ENCODE peak calls at places on chromosomes 7 and 10, in six cellular contexts. One of them, this sample, is unnamed.

GRCh38 chr7:76364198-76364584 is 5.4 kb upstream of the YWHAG start:
- DNase-seq in HFF-Myc: no peak
- DNase-seq in AG10803: peak
- DNase-seq in psoas muscle: no peak
- DNase-seq in stomach: no peak
- DNase-seq in DND-41: peak
- DNase-seq in this sample: peak

GRCh38 chr10:124611738-124612137 is 132.4 kb downstream of the FAM53B start:
- DNase-seq in AG10803: no peak
- DNase-seq in DND-41: peak
- DNase-seq in HFF-Myc: no peak
- DNase-seq in psoas muscle: no peak
- DNase-seq in stomach: peak
- DNase-seq in this sample: no peak

GRCh38 chr10:9848981-9849380 is 1168.7 kb upstream of the CELF2 start:
- DNase-seq in HFF-Myc: no peak
- DNase-seq in AG10803: peak
- DNase-seq in stomach: no peak
- DNase-seq in DND-41: no peak
- DNase-seq in psoas muscle: no peak
- DNase-seq in this sample: no peak

GRCh38 chr7:4267326-4268039 is 414.6 kb upstream of the FOXK1 start:
- DNase-seq in AG10803: no peak
- DNase-seq in stomach: no peak
- DNase-seq in DND-41: no peak
- DNase-seq in HFF-Myc: no peak
- DNase-seq in psoas muscle: no peak
- DNase-seq in this sample: no peak

GRCh38 chr7:158649279-158649678 is 55.3 kb downstream of the NCAPG2 start:
- DNase-seq in stomach: no peak
- DNase-seq in DND-41: no peak
- DNase-seq in AG10803: peak
- DNase-seq in psoas muscle: no peak
- DNase-seq in HFF-Myc: peak
- DNase-seq in this sample: peak

GRCh38 chr10:847868-848267 is 83.6 kb downstream of the LARP4B start:
- DNase-seq in stomach: no peak
- DNase-seq in AG10803: no peak
- DNase-seq in DND-41: no peak
- DNase-seq in HFF-Myc: no peak
- DNase-seq in psoas muscle: no peak
- DNase-seq in this sample: no peak

GRCh38 chr10:124612611-124613498 is 131.3 kb downstream of the FAM53B start:
- DNase-seq in DND-41: peak
- DNase-seq in stomach: no peak
- DNase-seq in psoas muscle: peak
- DNase-seq in AG10803: no peak
- DNase-seq in HFF-Myc: no peak
- DNase-seq in this sample: peak

GRCh38 chr10:131946321-131946751 is 35.4 kb downstream of the BNIP3 start:
- DNase-seq in HFF-Myc: peak
- DNase-seq in stomach: no peak
- DNase-seq in AG10803: peak
- DNase-seq in psoas muscle: no peak
- DNase-seq in DND-41: no peak
- DNase-seq in this sample: peak

GRCh38 chr10:125911990-125912389 is 15.6 kb downstream of the FANK1 start:
- DNase-seq in DND-41: no peak
- DNase-seq in AG10803: no peak
- DNase-seq in HFF-Myc: no peak
- DNase-seq in psoas muscle: no peak
- DNase-seq in stomach: peak
- DNase-seq in this sample: no peak

GRCh38 chr7:140316165-140316661 is 82.1 kb downstream of the SLC37A3 start:
- DNase-seq in HFF-Myc: peak
- DNase-seq in psoas muscle: peak
- DNase-seq in AG10803: peak
- DNase-seq in DND-41: peak
- DNase-seq in stomach: peak
- DNase-seq in this sample: peak

GRCh38 chr10:69674786-69675185 is 44.7 kb downstream of the FAM241B start:
- DNase-seq in psoas muscle: peak
- DNase-seq in DND-41: no peak
- DNase-seq in stomach: no peak
- DNase-seq in HFF-Myc: no peak
- DNase-seq in AG10803: no peak
- DNase-seq in this sample: no peak

GRCh38 chr10:102758226-102758932 is 14.6 kb downstream of the WBP1L start:
- DNase-seq in HFF-Myc: no peak
- DNase-seq in DND-41: no peak
- DNase-seq in psoas muscle: no peak
- DNase-seq in stomach: no peak
- DNase-seq in AG10803: no peak
- DNase-seq in this sample: no peak

GRCh38 chr7:1494447-1494846 is 9.7 kb downstream of the INTS1 start:
- DNase-seq in HFF-Myc: no peak
- DNase-seq in psoas muscle: no peak
- DNase-seq in stomach: no peak
- DNase-seq in DND-41: no peak
- DNase-seq in AG10803: no peak
- DNase-seq in this sample: no peak

GRCh38 chr10:87654212-87654611 is 5.5 kb upstream of the PAPSS2 start:
- DNase-seq in HFF-Myc: no peak
- DNase-seq in stomach: peak
- DNase-seq in AG10803: no peak
- DNase-seq in psoas muscle: no peak
- DNase-seq in DND-41: no peak
- DNase-seq in this sample: no peak

GRCh38 chr10:44186150-44186549 is 198.7 kb downstream of the CXCL12 start:
- DNase-seq in stomach: no peak
- DNase-seq in HFF-Myc: no peak
- DNase-seq in AG10803: peak
- DNase-seq in psoas muscle: no peak
- DNase-seq in DND-41: no peak
- DNase-seq in this sample: peak

GRCh38 chr10:10462116-10462515 is 555.6 kb upstream of the CELF2 start:
- DNase-seq in AG10803: no peak
- DNase-seq in DND-41: no peak
- DNase-seq in stomach: no peak
- DNase-seq in HFF-Myc: no peak
- DNase-seq in psoas muscle: no peak
- DNase-seq in this sample: no peak

GRCh38 chr7:15860264-15860949 is 173.9 kb upstream of the MEOX2 start:
- DNase-seq in DND-41: no peak
- DNase-seq in stomach: no peak
- DNase-seq in AG10803: no peak
- DNase-seq in HFF-Myc: no peak
- DNase-seq in psoas muscle: no peak
- DNase-seq in this sample: no peak

GRCh38 chr7:143974457-143974856 is 19.8 kb downstream of the OR2F1 start:
- DNase-seq in AG10803: peak
- DNase-seq in HFF-Myc: no peak
- DNase-seq in DND-41: no peak
- DNase-seq in stomach: no peak
- DNase-seq in psoas muscle: no peak
- DNase-seq in this sample: peak

GRCh38 chr10:117920956-117921355 is 125.8 kb downstream of the RAB11FIP2 start:
- DNase-seq in AG10803: no peak
- DNase-seq in DND-41: no peak
- DNase-seq in HFF-Myc: no peak
- DNase-seq in psoas muscle: no peak
- DNase-seq in stomach: no peak
- DNase-seq in this sample: no peak

GRCh38 chr7:151520419-151521229 is 929 bp upstream of the RHEB start:
- DNase-seq in stomach: peak
- DNase-seq in psoas muscle: peak
- DNase-seq in HFF-Myc: no peak
- DNase-seq in DND-41: peak
- DNase-seq in AG10803: peak
- DNase-seq in this sample: no peak

GRCh38 chr10:127884501-127884900 is 8.2 kb downstream of the CLRN3 start:
- DNase-seq in AG10803: no peak
- DNase-seq in psoas muscle: no peak
- DNase-seq in DND-41: no peak
- DNase-seq in stomach: no peak
- DNase-seq in HFF-Myc: no peak
- DNase-seq in this sample: no peak

GRCh38 chr7:78333530-78333929 is 535.0 kb downstream of the PHTF2 start:
- DNase-seq in HFF-Myc: no peak
- DNase-seq in AG10803: no peak
- DNase-seq in stomach: no peak
- DNase-seq in DND-41: no peak
- DNase-seq in psoas muscle: no peak
- DNase-seq in this sample: no peak

GRCh38 chr10:118853916-118854315 is 99.1 kb upstream of the CACUL1 start:
- DNase-seq in HFF-Myc: no peak
- DNase-seq in stomach: no peak
- DNase-seq in AG10803: no peak
- DNase-seq in psoas muscle: no peak
- DNase-seq in DND-41: no peak
- DNase-seq in this sample: no peak

GRCh38 chr7:78279457-78279856 is 480.9 kb downstream of the PHTF2 start:
- DNase-seq in stomach: no peak
- DNase-seq in DND-41: no peak
- DNase-seq in HFF-Myc: no peak
- DNase-seq in AG10803: no peak
- DNase-seq in psoas muscle: no peak
- DNase-seq in this sample: no peak

GRCh38 chr7:103613655-103614642 is 167.9 kb upstream of the SLC26A5 start:
- DNase-seq in HFF-Myc: no peak
- DNase-seq in stomach: no peak
- DNase-seq in psoas muscle: no peak
- DNase-seq in AG10803: peak
- DNase-seq in DND-41: no peak
- DNase-seq in this sample: peak

GRCh38 chr10:58477902-58478301 is 34.8 kb upstream of the BICC1 start:
- DNase-seq in stomach: no peak
- DNase-seq in DND-41: no peak
- DNase-seq in HFF-Myc: no peak
- DNase-seq in AG10803: peak
- DNase-seq in psoas muscle: no peak
- DNase-seq in this sample: no peak

GRCh38 chr10:17026686-17027485 is 102.7 kb downstream of the CUBN start:
- DNase-seq in stomach: no peak
- DNase-seq in psoas muscle: no peak
- DNase-seq in DND-41: no peak
- DNase-seq in HFF-Myc: no peak
- DNase-seq in AG10803: peak
- DNase-seq in this sample: no peak

DNA sequence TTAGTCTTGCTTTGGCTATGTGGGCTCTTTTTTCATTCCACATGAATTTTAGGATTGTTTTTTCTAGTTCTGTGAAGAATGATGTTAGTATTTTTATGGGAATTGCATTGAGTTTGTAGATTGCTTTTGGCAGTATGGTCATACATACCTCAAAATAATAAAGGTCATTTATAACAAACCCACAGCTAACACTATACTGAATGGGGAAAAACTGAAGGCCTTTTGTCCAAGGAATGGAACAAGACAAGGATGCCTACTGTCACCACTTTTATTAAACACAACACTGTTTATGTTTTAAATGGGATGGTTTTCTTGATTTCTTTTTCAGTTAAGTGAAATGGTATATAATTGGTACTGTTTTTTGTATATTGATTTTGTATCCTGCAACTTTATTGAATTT is 84.3 kb downstream of the CCDC7 start:
- DNase-seq in HFF-Myc: no peak
- DNase-seq in AG10803: no peak
- DNase-seq in psoas muscle: no peak
- DNase-seq in stomach: no peak
- DNase-seq in DND-41: no peak
- DNase-seq in this sample: no peak
- H3K4me3 ChIP-seq in HFF-Myc: no peak
- H3K4me3 ChIP-seq in AG10803: no peak
- H3K4me3 ChIP-seq in psoas muscle: no peak
- H3K4me3 ChIP-seq in stomach: no peak
- H3K4me3 ChIP-seq in DND-41: no peak
- H3K4me3 ChIP-seq in this sample: no peak

GRCh38 chr7:48250441-48250951 is 79.2 kb downstream of the ABCA13 start:
- DNase-seq in DND-41: no peak
- DNase-seq in psoas muscle: no peak
- DNase-seq in HFF-Myc: no peak
- DNase-seq in AG10803: peak
- DNase-seq in stomach: no peak
- DNase-seq in this sample: peak

GRCh38 chr7:48251766-48252165 is 80.5 kb downstream of the ABCA13 start:
- DNase-seq in stomach: no peak
- DNase-seq in HFF-Myc: no peak
- DNase-seq in psoas muscle: no peak
- DNase-seq in AG10803: no peak
- DNase-seq in DND-41: no peak
- DNase-seq in this sample: no peak

GRCh38 chr7:48249162-48249561 is 77.9 kb downstream of the ABCA13 start:
- DNase-seq in DND-41: no peak
- DNase-seq in psoas muscle: no peak
- DNase-seq in AG10803: no peak
- DNase-seq in HFF-Myc: no peak
- DNase-seq in stomach: no peak
- DNase-seq in this sample: no peak

GRCh38 chr7:48255046-48255445 is 83.8 kb downstream of the ABCA13 start:
- DNase-seq in HFF-Myc: no peak
- DNase-seq in stomach: no peak
- DNase-seq in AG10803: peak
- DNase-seq in psoas muscle: no peak
- DNase-seq in DND-41: no peak
- DNase-seq in this sample: peak

GRCh38 chr7:48253020-48253419 is 81.8 kb downstream of the ABCA13 start:
- DNase-seq in DND-41: no peak
- DNase-seq in stomach: no peak
- DNase-seq in psoas muscle: no peak
- DNase-seq in AG10803: no peak
- DNase-seq in HFF-Myc: no peak
- DNase-seq in this sample: no peak
- TF ChIP-seq CTCF in DND-41: no peak
- TF ChIP-seq CTCF in stomach: no peak
- TF ChIP-seq CTCF in psoas muscle: no peak
- TF ChIP-seq CTCF in AG10803: no peak
- TF ChIP-seq CTCF in HFF-Myc: no peak
- TF ChIP-seq CTCF in this sample: no peak

DNA sequence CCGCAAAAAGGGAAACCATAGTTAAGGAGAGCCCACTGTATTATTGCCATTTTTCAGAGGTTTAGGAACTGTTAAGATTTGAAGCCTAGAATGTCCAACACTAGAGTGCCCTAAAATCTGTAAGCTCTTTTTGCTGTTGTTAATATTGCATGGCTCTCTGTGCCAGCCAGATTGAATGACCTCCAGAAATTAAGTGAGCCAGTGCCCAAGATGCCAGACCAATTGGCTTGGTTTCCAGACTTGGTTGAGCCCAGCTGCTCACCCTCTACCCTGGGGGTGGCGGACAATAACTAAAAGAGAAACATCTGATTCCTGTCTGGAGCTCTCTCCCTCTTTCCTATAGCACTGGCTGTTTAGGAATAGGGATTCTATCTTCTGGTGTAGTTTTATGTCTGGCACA is 340.1 kb downstream of the PHF14 start:
- DNase-seq in HFF-Myc: no peak
- DNase-seq in stomach: no peak
- DNase-seq in psoas muscle: no peak
- DNase-seq in DND-41: no peak
- DNase-seq in AG10803: no peak
- DNase-seq in this sample: no peak
- H3K4me3 ChIP-seq in HFF-Myc: no peak
- H3K4me3 ChIP-seq in stomach: no peak
- H3K4me3 ChIP-seq in psoas muscle: no peak
- H3K4me3 ChIP-seq in DND-41: no peak
- H3K4me3 ChIP-seq in AG10803: no peak
- H3K4me3 ChIP-seq in this sample: no peak

GRCh38 chr7:30513762-30514161 is 9.1 kb upstream of the GGCT start:
- DNase-seq in psoas muscle: no peak
- DNase-seq in HFF-Myc: no peak
- DNase-seq in DND-41: no peak
- DNase-seq in AG10803: no peak
- DNase-seq in stomach: no peak
- DNase-seq in this sample: no peak
- TF ChIP-seq CTCF in psoas muscle: no peak
- TF ChIP-seq CTCF in HFF-Myc: no peak
- TF ChIP-seq CTCF in DND-41: no peak
- TF ChIP-seq CTCF in AG10803: no peak
- TF ChIP-seq CTCF in stomach: no peak
- TF ChIP-seq CTCF in this sample: no peak